ENCODE peak calls at places on chromosomes 4 and X, in ten cellular contexts. I is posterior cingulate gyrus; D is HAP-1; E is right atrium auricular region; P is activated T-helper 1 cell treated with anti-CD3 and anti-CD28 coated beads, Interleukin-2, amount 50 U/mL, for 16 hours; K is activated CD8-positive, alpha-beta memory T cell treated with anti-CD3 and anti-CD28 coated beads, Interleukin-2, amount 10 ng/mL, durations not matched to agents 7 days and 5 days; Y is NCI-H1092 treated with DMSO at 0.1 percent for 48 hours; V is NCI-H1048; Z is SK-N-MC; A is NCI-H146. X is an unnamed sample.
A peak's percentile ranks its signal among the peaks of the same experiment; 100 is the strongest.

GRCh38 chrX:69493193-69493592 is 10.9 kb upstream of the NALF2 start:
- DNase-seq in E (no peak), K (peak; percentile 44), Z (no peak), V (no peak), Y (no peak), P (no peak), D (peak; percentile 80), A (peak; percentile 15), I (no peak), X (no peak)

GRCh38 chr4:16684083-16684482 is 214.4 kb downstream of the LDB2 start:
- DNase-seq in I (no peak), P (no peak), A (no peak), V (no peak), D (no peak), Z (no peak), E (no peak), K (no peak), Y (no peak), X (no peak)

GRCh38 chrX:109619816-109620215 is 5.2 kb downstream of the KCNE5 start:
- DNase-seq in A (no peak), E (no peak), Y (no peak), P (no peak), K (no peak), Z (no peak), I (no peak), D (no peak), V (no peak), X (no peak)

GRCh38 chrX:153642313-153642654 is 4.7 kb upstream of the DUSP9 start:
- DNase-seq in D (peak; percentile 85), V (no peak), Z (no peak), E (no peak), P (no peak), I (no peak), A (peak; percentile 11), K (no peak), Y (no peak), X (no peak)

GRCh38 chrX:78595901-78596502 is 63.1 kb downstream of the RTL3 start:
- DNase-seq in K (no peak), A (no peak), I (no peak), E (no peak), D (peak; percentile 21), P (no peak), Y (no peak), Z (peak; percentile 1), V (no peak), X (no peak)

GRCh38 chr4:155757745-155758265 is 1.0 kb upstream of the GUCY1B1 start:
- DNase-seq in Y (no peak), P (no peak), D (no peak), I (no peak), E (no peak), Z (no peak), A (no peak), V (no peak), K (no peak), X (no peak)

GRCh38 chr4:34417160-34417559 is 1827.2 kb downstream of the ARAP2 start:
- DNase-seq in E (no peak), A (no peak), V (no peak), I (no peak), K (no peak), D (no peak), Z (no peak), Y (no peak), P (no peak), X (no peak)

GRCh38 chr4:39233114-39233513 is 50.8 kb downstream of the WDR19 start:
- DNase-seq in Z (no peak), A (no peak), K (no peak), E (no peak), V (no peak), Y (no peak), P (no peak), I (no peak), D (no peak), X (no peak)

GRCh38 chr4:7195546-7196282 is 3.4 kb downstream of the SORCS2 start:
- DNase-seq in D (no peak), Y (no peak), P (no peak), K (no peak), Z (no peak), I (no peak), E (no peak), V (no peak), A (no peak), X (no peak)

GRCh38 chr4:149790172-149790907 is 25.3 kb downstream of the IQCM start:
- DNase-seq in E (no peak), D (no peak), P (no peak), K (no peak), V (no peak), I (no peak), Y (no peak), A (no peak), Z (peak; percentile 20), X (no peak)

GRCh38 chr4:99723555-99724450 is 66.2 kb upstream of the C4orf54 start:
- DNase-seq in E (peak; percentile 68), V (no peak), D (no peak), P (no peak), K (no peak), Z (no peak), I (peak; percentile 75), Y (no peak), A (peak; percentile 3), X (no peak)

GRCh38 chr4:54719378-54719777 is 61.6 kb downstream of the KIT start:
- DNase-seq in D (no peak), A (no peak), I (no peak), P (no peak), Z (no peak), Y (no peak), E (no peak), K (no peak), V (no peak), X (no peak)

GRCh38 chrX:140292188-140292587 is 212.7 kb downstream of the SOX3 start:
- DNase-seq in P (no peak), Y (no peak), A (no peak), E (no peak), D (peak; percentile 23), V (no peak), Z (no peak), I (no peak), K (no peak), X (no peak)

GRCh38 chrX:153903238-153903980 is 1.1 kb upstream of the AVPR2 start:
- DNase-seq in V (no peak), A (no peak), K (no peak), Z (no peak), Y (no peak), D (no peak), I (peak; percentile 57), E (no peak), P (no peak), X (no peak)

GRCh38 chr4:168632246-168632832 is 135.5 kb downstream of the PALLD start:
- DNase-seq in A (no peak), Y (no peak), D (peak; percentile 29), K (no peak), I (no peak), Z (no peak), E (no peak), P (no peak), V (no peak), X (no peak)

GRCh38 chr4:77600521-77601451 is 4.8 kb upstream of the CXCL13 start:
- DNase-seq in I (no peak), P (no peak), Y (peak; percentile 43), V (peak; percentile 7), K (peak; percentile 53), Z (no peak), A (peak; percentile 28), E (no peak), D (peak; percentile 37), X (peak; percentile 6)

GRCh38 chrX:104193485-104193884 is 27.2 kb downstream of the FAM199X start:
- DNase-seq in A (no peak), E (no peak), I (no peak), Y (no peak), V (no peak), K (no peak), P (no peak), D (no peak), Z (no peak), X (no peak)

GRCh38 chrX:153767674-153768055 is 3.6 kb downstream of the PLXNB3 start:
- DNase-seq in V (no peak), E (no peak), K (no peak), Z (no peak), I (peak; percentile 69), A (no peak), P (no peak), D (no peak), Y (no peak), X (no peak)

GRCh38 chr4:18020145-18020670 is 1.3 kb downstream of the LCORL start:
- DNase-seq in V (no peak), P (no peak), Y (peak; percentile 16), I (peak; percentile 57), A (peak; percentile 36), E (no peak), D (peak; percentile 24), Z (no peak), K (peak; percentile 51), X (no peak)

GRCh38 chr4:142567620-142568451 is 278.3 kb downstream of the INPP4B start:
- DNase-seq in V (peak; percentile 1), P (no peak), Y (no peak), Z (no peak), E (no peak), D (no peak), I (no peak), K (no peak), A (no peak), X (no peak)

GRCh38 chrX:79081895-79082512 is 62.5 kb upstream of the GPR174 start:
- DNase-seq in D (peak; percentile 55), V (no peak), P (no peak), E (no peak), Y (peak; percentile 7), K (peak; percentile 49), Z (peak; percentile 76), A (peak; percentile 3), I (no peak), X (peak; percentile 0)

GRCh38 chr4:81472249-81473085 is 760 bp upstream of the RASGEF1B start:
- DNase-seq in A (peak; percentile 92), K (peak; percentile 62), Z (no peak), I (peak; percentile 60), E (no peak), P (peak; percentile 23), Y (no peak), D (peak; percentile 24), V (peak; percentile 78), X (peak; percentile 96)

GRCh38 chrX:97074400-97074799 is 190.7 kb downstream of the RPA4 start:
- DNase-seq in D (no peak), I (no peak), V (no peak), E (no peak), A (no peak), Y (no peak), P (no peak), K (no peak), Z (no peak), X (no peak)

GRCh38 chr4:13984996-13985780 is 357.7 kb upstream of the BOD1L1 start:
- DNase-seq in V (no peak), I (no peak), D (no peak), E (no peak), Z (no peak), K (no peak), P (no peak), Y (no peak), A (no peak), X (no peak)

GRCh38 chrX:1205681-1206611 is 6.5 kb downstream of the CRLF2 start:
- DNase-seq in Z (peak; percentile 40), V (no peak), E (no peak), I (peak; percentile 42), K (no peak), A (no peak), Y (no peak), P (no peak), D (peak; percentile 47), X (no peak)

GRCh38 chr4:128556756-128557155 is 252.7 kb upstream of the JADE1 start:
- DNase-seq in D (no peak), I (no peak), E (no peak), V (no peak), K (no peak), Z (no peak), P (no peak), A (no peak), Y (no peak), X (no peak)

GRCh38 chr4:84171871-84172270 is 327.2 kb downstream of the NKX6-1 start:
- DNase-seq in I (no peak), E (no peak), Y (no peak), K (no peak), A (no peak), P (no peak), D (no peak), Z (no peak), V (no peak), X (no peak)

GRCh38 chr4:123526511-123526910 is 129.9 kb downstream of the SPRY1 start:
- DNase-seq in V (no peak), P (no peak), A (no peak), K (no peak), E (no peak), I (no peak), D (no peak), Y (no peak), Z (no peak), X (no peak)